ENCODE peak calls at places on chromosomes 7 and 10, in five cellular contexts. L is endothelial cell of umbilical vein, B is NB4, X is transverse colon, D is A549. R is an unnamed sample.
A peak's percentile ranks its signal among the peaks of the same experiment; 100 is the strongest.

GRCh38 chr7:137343483-137343841 is at the start of gene PTN:
- DNase-seq in L (no peak), B (no peak), X (peak; percentile 13), D (no peak), R (peak; percentile 65)

GRCh38 chr7:30845426-30846135 is 66.1 kb upstream of the AQP1 start:
- DNase-seq in L (peak; percentile 63), B (no peak), X (no peak), D (no peak), R (peak; percentile 51)

GRCh38 chr10:127715782-127716378 is 21.1 kb upstream of the FOXI2 start:
- DNase-seq in L (peak; percentile 25), B (peak; percentile 47), X (no peak), D (peak; percentile 28), R (no peak)

GRCh38 chr7:19079066-19079465 is 38.4 kb downstream of the TWIST1 start:
- DNase-seq in L (no peak), B (no peak), X (no peak), D (no peak), R (no peak)

GRCh38 chr10:121593267-121593666 is 5.0 kb downstream of the FGFR2 start:
- DNase-seq in L (no peak), B (no peak), X (no peak), D (no peak), R (no peak)

GRCh38 chr7:93949468-93949867 is 27.9 kb downstream of the GNG11 start:
- DNase-seq in L (peak; percentile 84), B (no peak), X (no peak), D (peak; percentile 45), R (no peak)

GRCh38 chr10:14833106-14833505 is 4.7 kb downstream of the CDNF start:
- DNase-seq in L (no peak), B (no peak), X (no peak), D (no peak), R (no peak)

GRCh38 chr10:105679781-105680180 is 1038.7 kb downstream of the SORCS3 start:
- DNase-seq in L (no peak), B (no peak), X (no peak), D (no peak), R (no peak)

GRCh38 chr10:72673280-72673679 is 18.7 kb upstream of the MCU start:
- DNase-seq in L (no peak), B (no peak), X (no peak), D (no peak), R (no peak)

GRCh38 chr10:124249812-124250432 is 156.5 kb upstream of the CHST15 start:
- DNase-seq in L (no peak), B (peak; percentile 33), X (peak; percentile 3), D (no peak), R (no peak)

GRCh38 chr7:44796034-44796503 is 412 bp upstream of the PPIA start:
- DNase-seq in L (no peak), B (no peak), X (no peak), D (no peak), R (peak; percentile 49)

GRCh38 chr7:47080816-47081215 is 501.1 kb downstream of the TNS3 start:
- DNase-seq in L (no peak), B (no peak), X (no peak), D (no peak), R (no peak)

GRCh38 chr10:70480254-70480861 is 1.8 kb downstream of the PALD1 start:
- DNase-seq in L (no peak), B (peak; percentile 81), X (peak; percentile 46), D (no peak), R (no peak)

GRCh38 chr7:116310131-116310530 is 99.8 kb downstream of the TES start:
- DNase-seq in L (no peak), B (no peak), X (no peak), D (no peak), R (no peak)

GRCh38 chr10:100766693-100767427 is 21.5 kb downstream of the PAX2 start:
- DNase-seq in L (no peak), B (no peak), X (no peak), D (peak; percentile 29), R (no peak)

GRCh38 chr10:94429049-94429707 is 26.8 kb downstream of the TBC1D12 start:
- DNase-seq in L (no peak), B (no peak), X (no peak), D (no peak), R (no peak)

GRCh38 chr10:110919971-110920881 is 822 bp downstream of the SHOC2 start:
- DNase-seq in L (peak; percentile 57), B (peak; percentile 94), X (peak; percentile 34), D (peak; percentile 54), R (peak; percentile 32)

GRCh38 chr10:34489973-34490372 is 325.1 kb downstream of the PARD3 start:
- DNase-seq in L (no peak), B (no peak), X (no peak), D (peak; percentile 73), R (no peak)

GRCh38 chr7:122588621-122589020 is 110.3 kb downstream of the RNF133 start:
- DNase-seq in L (no peak), B (no peak), X (no peak), D (no peak), R (no peak)

GRCh38 chr10:46559231-46559671 is 2.8 kb upstream of the GPRIN2 start:
- DNase-seq in L (no peak), B (no peak), X (peak; percentile 6), D (no peak), R (peak; percentile 52)

GRCh38 chr7:1934756-1935155 is 264.7 kb downstream of the ELFN1 start:
- DNase-seq in L (no peak), B (no peak), X (no peak), D (no peak), R (no peak)

GRCh38 chr7:46603780-46604725 is 683.0 kb upstream of the IGFBP3 start:
- DNase-seq in L (peak; percentile 89), B (peak; percentile 42), X (peak; percentile 74), D (no peak), R (no peak)

GRCh38 chr10:79400567-79401004 is 44.8 kb downstream of the ZCCHC24 start:
- DNase-seq in L (no peak), B (peak; percentile 75), X (peak; percentile 49), D (peak; percentile 35), R (no peak)

GRCh38 chr7:102415685-102416225 is 17.6 kb upstream of the ORAI2 start:
- DNase-seq in L (peak; percentile 34), B (no peak), X (peak; percentile 38), D (no peak), R (no peak)

GRCh38 chr7:116499168-116500070 is at the start of gene CAV2:
- DNase-seq in L (peak; percentile 63), B (no peak), X (peak; percentile 64), D (peak; percentile 82), R (peak; percentile 82)

GRCh38 chr7:88638583-88638982 is 120.9 kb upstream of the ZNF804B start:
- DNase-seq in L (no peak), B (no peak), X (no peak), D (no peak), R (no peak)

GRCh38 chr7:28405662-28406061 is 6.7 kb upstream of the CREB5 start:
- DNase-seq in L (peak; percentile 56), B (no peak), X (peak; percentile 16), D (peak; percentile 48), R (no peak)

GRCh38 chr10:130038611-130039109 is 72.0 kb downstream of the C10orf143 start:
- DNase-seq in L (no peak), B (no peak), X (no peak), D (no peak), R (no peak)

GRCh38 chr10:32388258-32389027 is 41.5 kb upstream of the EPC1 start:
- DNase-seq in L (peak; percentile 31), B (no peak), X (no peak), D (no peak), R (no peak)

GRCh38 chr7:44434201-44434600 is 56.3 kb downstream of the NUDCD3 start:
- DNase-seq in L (no peak), B (no peak), X (no peak), D (no peak), R (no peak)

GRCh38 chr7:150432915-150433892 is 17.2 kb upstream of the GIMAP8 start:
- DNase-seq in L (no peak), B (peak; percentile 44), X (peak; percentile 25), D (no peak), R (no peak)

DNA sequence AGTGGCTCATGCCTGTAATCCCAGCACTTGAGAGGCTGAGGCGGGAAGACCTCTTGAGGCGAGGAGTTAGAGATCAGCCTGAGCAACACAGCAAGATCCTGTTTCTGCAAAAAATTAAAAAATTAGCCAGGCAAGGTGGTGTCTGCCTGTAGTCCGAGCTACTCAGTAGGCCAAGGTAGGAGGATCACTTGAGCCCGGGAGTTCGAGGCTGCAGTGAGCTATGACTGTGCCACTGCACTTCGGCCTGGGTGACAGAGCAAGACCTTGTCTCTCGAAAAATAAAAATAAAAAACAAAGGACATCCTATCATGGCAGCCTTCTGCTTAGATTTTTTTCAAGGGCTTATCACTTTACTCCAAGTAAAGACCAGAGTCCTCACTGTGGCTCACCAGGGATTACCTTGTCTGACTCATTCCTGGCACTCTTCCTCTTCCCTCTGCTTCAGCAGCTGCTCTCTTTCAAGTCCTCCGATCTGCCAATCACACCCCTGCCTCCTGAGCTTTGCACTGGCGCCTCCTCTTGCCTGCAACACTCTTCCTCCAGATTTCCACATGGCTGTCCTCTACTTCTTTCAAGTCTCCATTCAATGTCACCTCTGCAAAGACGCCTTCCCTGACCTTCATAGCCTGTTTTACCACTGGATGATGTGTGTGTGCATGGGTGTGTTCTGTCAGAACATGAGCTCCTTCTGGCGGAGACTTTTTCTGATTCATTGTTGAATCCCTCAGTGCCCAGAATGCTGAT is 7.7 kb downstream of the PRTFDC1 start:
- DNase-seq in L (peak; percentile 14), B (peak; percentile 4), X (peak; percentile 69), D (peak; percentile 79), R (no peak)
- TF ChIP-seq CTCF in L (no peak), B (no peak), X (no peak), D (peak; percentile 12), R (no peak)

DNA sequence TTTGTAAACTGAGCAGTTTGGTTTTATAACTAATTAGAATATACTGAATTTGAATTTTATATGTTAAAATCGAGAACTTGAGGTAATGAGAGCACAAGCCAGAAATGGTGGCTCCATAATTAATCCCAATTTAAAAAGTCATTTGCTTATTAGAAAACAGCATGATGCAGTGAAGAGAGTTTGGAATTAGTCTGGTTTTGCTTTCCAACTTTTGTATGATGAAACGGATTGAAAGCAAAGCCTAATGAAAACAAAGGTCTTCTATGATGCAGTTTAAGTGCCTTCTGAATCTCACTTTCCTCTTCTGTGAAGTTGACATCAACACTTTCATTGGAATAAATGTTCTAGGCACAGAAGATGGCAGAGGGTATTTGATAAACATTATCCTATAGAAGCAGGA is 89.4 kb downstream of the SORCS1 start:
- DNase-seq in L (no peak), B (no peak), X (no peak), D (no peak), R (no peak)
- H3K4me3 ChIP-seq in L (no peak overlapping the region), B (no peak overlapping the region), X (no peak overlapping the region), D (no peak overlapping the region), R (no peak overlapping the region)

GRCh38 chr10:11451640-11452260 is 159.7 kb downstream of the USP6NL start:
- DNase-seq in L (no peak), B (no peak), X (no peak), D (no peak), R (no peak)

GRCh38 chr10:11454160-11454559 is 157.3 kb downstream of the USP6NL start:
- DNase-seq in L (no peak), B (no peak), X (no peak), D (no peak), R (no peak)

GRCh38 chr10:11462071-11462470 is 149.4 kb downstream of the USP6NL start:
- DNase-seq in L (no peak), B (no peak), X (no peak), D (no peak), R (no peak)

GRCh38 chr10:11454958-11455566 is 156.4 kb downstream of the USP6NL start:
- DNase-seq in L (no peak), B (no peak), X (no peak), D (no peak), R (no peak)

GRCh38 chr10:11457336-11457735 is 154.1 kb downstream of the USP6NL start:
- DNase-seq in L (no peak), B (no peak), X (no peak), D (no peak), R (no peak)
- TF ChIP-seq POLR2A in L (no peak), B (no peak), X (no peak), D (no peak), R (no peak)

GRCh38 chr10:56823849-56824248 is 462.8 kb upstream of the ZWINT start:
- DNase-seq in L (no peak), B (peak; percentile 46), X (no peak), D (peak; percentile 17), R (no peak)
- TF ChIP-seq CTCF in L (no peak), B (peak; percentile 67), X (peak; percentile 15), D (no peak), R (no peak)

R was measured in breast epithelium.